ENCODE peak calls at places on chromosomes 7 and 10, in six cellular contexts. One of them, this sample, is unnamed.

GRCh38 chr10:104311184-104311720 is 27.0 kb downstream of the ITPRIP start:
- DNase-seq in prostate gland: no peak
- DNase-seq in breast epithelium: no peak
- DNase-seq in HCT116: no peak
- DNase-seq in upper lobe of left lung: no peak
- DNase-seq in transverse colon: no peak
- DNase-seq in this sample: no peak

GRCh38 chr10:11218395-11218794 is 200.7 kb downstream of the CELF2 start:
- DNase-seq in prostate gland: no peak
- DNase-seq in upper lobe of left lung: no peak
- DNase-seq in transverse colon: no peak
- DNase-seq in HCT116: no peak
- DNase-seq in breast epithelium: no peak
- DNase-seq in this sample: no peak

GRCh38 chr7:130420943-130421578 is 19.8 kb downstream of the CEP41 start:
- DNase-seq in prostate gland: no peak
- DNase-seq in HCT116: no peak
- DNase-seq in breast epithelium: no peak
- DNase-seq in upper lobe of left lung: no peak
- DNase-seq in transverse colon: no peak
- DNase-seq in this sample: no peak

GRCh38 chr7:100441641-100442535 is 5.6 kb upstream of the PPP1R35 start:
- DNase-seq in breast epithelium: peak
- DNase-seq in upper lobe of left lung: no peak
- DNase-seq in HCT116: no peak
- DNase-seq in transverse colon: no peak
- DNase-seq in prostate gland: no peak
- DNase-seq in this sample: no peak

GRCh38 chr10:86267286-86268195 is 99.1 kb downstream of the GRID1 start:
- DNase-seq in prostate gland: no peak
- DNase-seq in transverse colon: no peak
- DNase-seq in breast epithelium: no peak
- DNase-seq in upper lobe of left lung: peak
- DNase-seq in HCT116: no peak
- DNase-seq in this sample: peak

GRCh38 chr10:3747984-3748383 is 37.0 kb downstream of the KLF6 start:
- DNase-seq in HCT116: no peak
- DNase-seq in upper lobe of left lung: no peak
- DNase-seq in prostate gland: peak
- DNase-seq in breast epithelium: no peak
- DNase-seq in transverse colon: no peak
- DNase-seq in this sample: peak

GRCh38 chr10:75350791-75351190 is 50.8 kb downstream of the ZNF503 start:
- DNase-seq in prostate gland: no peak
- DNase-seq in HCT116: peak
- DNase-seq in upper lobe of left lung: no peak
- DNase-seq in breast epithelium: no peak
- DNase-seq in transverse colon: no peak
- DNase-seq in this sample: no peak

GRCh38 chr10:76435154-76435553 is 1003.7 kb downstream of the LRMDA start:
- DNase-seq in prostate gland: no peak
- DNase-seq in breast epithelium: no peak
- DNase-seq in transverse colon: no peak
- DNase-seq in HCT116: no peak
- DNase-seq in upper lobe of left lung: no peak
- DNase-seq in this sample: no peak

GRCh38 chr7:91310829-91311460 is 46.7 kb downstream of the FZD1 start:
- DNase-seq in transverse colon: peak
- DNase-seq in prostate gland: no peak
- DNase-seq in upper lobe of left lung: no peak
- DNase-seq in HCT116: no peak
- DNase-seq in breast epithelium: no peak
- DNase-seq in this sample: no peak

GRCh38 chr10:133453516-133454203 is at the start of gene SCART1:
- DNase-seq in upper lobe of left lung: no peak
- DNase-seq in HCT116: no peak
- DNase-seq in transverse colon: no peak
- DNase-seq in prostate gland: peak
- DNase-seq in breast epithelium: peak
- DNase-seq in this sample: no peak

GRCh38 chr10:70167246-70167645 is 3.1 kb downstream of the SAR1A start:
- DNase-seq in transverse colon: no peak
- DNase-seq in upper lobe of left lung: no peak
- DNase-seq in HCT116: no peak
- DNase-seq in prostate gland: no peak
- DNase-seq in breast epithelium: no peak
- DNase-seq in this sample: no peak

GRCh38 chr7:12130664-12131063 is 80.4 kb upstream of the TMEM106B start:
- DNase-seq in HCT116: no peak
- DNase-seq in prostate gland: no peak
- DNase-seq in breast epithelium: no peak
- DNase-seq in upper lobe of left lung: no peak
- DNase-seq in transverse colon: no peak
- DNase-seq in this sample: no peak

GRCh38 chr10:21727452-21728168 is 193.6 kb downstream of the MLLT10 start:
- DNase-seq in breast epithelium: no peak
- DNase-seq in transverse colon: peak
- DNase-seq in prostate gland: no peak
- DNase-seq in HCT116: no peak
- DNase-seq in upper lobe of left lung: no peak
- DNase-seq in this sample: peak

GRCh38 chr7:74584160-74584954 is 73.2 kb upstream of the GTF2I start:
- DNase-seq in HCT116: no peak
- DNase-seq in prostate gland: no peak
- DNase-seq in transverse colon: no peak
- DNase-seq in breast epithelium: no peak
- DNase-seq in upper lobe of left lung: no peak
- DNase-seq in this sample: no peak

GRCh38 chr10:43793714-43794113 is 145.0 kb upstream of the ZNF32 start:
- DNase-seq in breast epithelium: no peak
- DNase-seq in upper lobe of left lung: no peak
- DNase-seq in prostate gland: no peak
- DNase-seq in HCT116: no peak
- DNase-seq in transverse colon: no peak
- DNase-seq in this sample: no peak

GRCh38 chr7:70460066-70460465 is 671.9 kb upstream of the GALNT17 start:
- DNase-seq in transverse colon: no peak
- DNase-seq in breast epithelium: no peak
- DNase-seq in HCT116: no peak
- DNase-seq in upper lobe of left lung: no peak
- DNase-seq in prostate gland: no peak
- DNase-seq in this sample: no peak

GRCh38 chr7:151558575-151558974 is 38.9 kb upstream of the RHEB start:
- DNase-seq in upper lobe of left lung: no peak
- DNase-seq in HCT116: no peak
- DNase-seq in prostate gland: no peak
- DNase-seq in breast epithelium: no peak
- DNase-seq in transverse colon: no peak
- DNase-seq in this sample: no peak

GRCh38 chr7:11155883-11156282 is 182.2 kb downstream of the PHF14 start:
- DNase-seq in transverse colon: no peak
- DNase-seq in breast epithelium: no peak
- DNase-seq in HCT116: no peak
- DNase-seq in prostate gland: no peak
- DNase-seq in upper lobe of left lung: no peak
- DNase-seq in this sample: no peak

GRCh38 chr7:115009139-115009538 is 87.2 kb downstream of the MDFIC start:
- DNase-seq in breast epithelium: no peak
- DNase-seq in HCT116: no peak
- DNase-seq in transverse colon: no peak
- DNase-seq in prostate gland: no peak
- DNase-seq in upper lobe of left lung: no peak
- DNase-seq in this sample: no peak

GRCh38 chr10:108358912-108359311 is 1194.4 kb upstream of the SORCS1 start:
- DNase-seq in prostate gland: no peak
- DNase-seq in breast epithelium: no peak
- DNase-seq in transverse colon: no peak
- DNase-seq in HCT116: no peak
- DNase-seq in upper lobe of left lung: no peak
- DNase-seq in this sample: no peak

GRCh38 chr10:116798859-116799258 is 50.4 kb upstream of the ENO4 start:
- DNase-seq in transverse colon: no peak
- DNase-seq in upper lobe of left lung: no peak
- DNase-seq in breast epithelium: no peak
- DNase-seq in prostate gland: no peak
- DNase-seq in HCT116: no peak
- DNase-seq in this sample: no peak
- TF ChIP-seq POLR2AphosphoS5 in transverse colon: no peak
- TF ChIP-seq POLR2AphosphoS5 in upper lobe of left lung: no peak
- TF ChIP-seq POLR2AphosphoS5 in breast epithelium: no peak
- TF ChIP-seq POLR2AphosphoS5 in prostate gland: no peak
- TF ChIP-seq POLR2AphosphoS5 in HCT116: no peak
- TF ChIP-seq POLR2AphosphoS5 in this sample: no peak

GRCh38 chr10:124697837-124698559 is 46.2 kb downstream of the FAM53B start:
- DNase-seq in HCT116: no peak
- DNase-seq in transverse colon: no peak
- DNase-seq in prostate gland: no peak
- DNase-seq in breast epithelium: no peak
- DNase-seq in upper lobe of left lung: no peak
- DNase-seq in this sample: no peak
- TF ChIP-seq POLR2AphosphoS5 in HCT116: no peak
- TF ChIP-seq POLR2AphosphoS5 in transverse colon: no peak
- TF ChIP-seq POLR2AphosphoS5 in prostate gland: no peak
- TF ChIP-seq POLR2AphosphoS5 in breast epithelium: no peak
- TF ChIP-seq POLR2AphosphoS5 in upper lobe of left lung: no peak
- TF ChIP-seq POLR2AphosphoS5 in this sample: no peak

DNA sequence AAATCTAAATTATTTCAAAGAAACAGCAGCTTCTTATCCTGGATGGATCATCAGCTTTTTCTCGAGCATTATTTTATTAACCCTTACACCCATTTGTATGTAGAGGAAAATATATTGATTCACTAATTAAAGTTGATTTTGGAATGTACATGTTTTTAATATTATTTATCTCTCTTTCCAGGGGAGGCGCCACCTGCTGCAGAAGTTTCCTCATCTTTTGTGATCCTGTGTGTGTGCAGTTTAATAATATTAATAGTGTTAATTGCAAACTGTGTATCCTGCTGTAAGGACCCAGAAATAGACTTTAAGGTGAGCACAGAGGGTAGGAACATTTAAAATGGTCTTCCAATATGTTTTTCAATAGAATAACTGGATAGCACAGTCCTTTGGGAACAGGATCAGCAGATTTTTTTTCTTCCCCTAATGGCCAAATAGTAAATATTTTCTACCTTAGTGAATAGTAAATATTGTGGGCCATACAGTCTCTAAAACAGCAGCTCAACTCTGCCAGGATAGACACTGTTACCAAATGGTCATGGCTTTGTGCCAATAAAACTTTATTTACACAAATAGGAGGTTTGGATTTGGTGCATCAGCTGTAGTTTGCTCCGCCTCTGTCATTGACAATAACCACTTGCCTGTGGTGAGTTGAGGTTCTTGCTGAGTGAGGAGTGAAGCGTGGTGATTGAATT is 30.6 kb downstream of the LMTK2 start:
- DNase-seq in transverse colon: no peak
- DNase-seq in upper lobe of left lung: no peak
- DNase-seq in HCT116: no peak
- DNase-seq in prostate gland: no peak
- DNase-seq in breast epithelium: no peak
- DNase-seq in this sample: no peak
- TF ChIP-seq POLR2AphosphoS5 in transverse colon: no peak
- TF ChIP-seq POLR2AphosphoS5 in upper lobe of left lung: no peak
- TF ChIP-seq POLR2AphosphoS5 in HCT116: no peak
- TF ChIP-seq POLR2AphosphoS5 in prostate gland: no peak
- TF ChIP-seq POLR2AphosphoS5 in breast epithelium: no peak
- TF ChIP-seq POLR2AphosphoS5 in this sample: no peak

GRCh38 chr10:47339186-47339735 is 8.9 kb upstream of the RBP3 start:
- DNase-seq in upper lobe of left lung: no peak
- DNase-seq in breast epithelium: no peak
- DNase-seq in HCT116: no peak
- DNase-seq in transverse colon: no peak
- DNase-seq in prostate gland: no peak
- DNase-seq in this sample: peak
- TF ChIP-seq POLR2AphosphoS5 in upper lobe of left lung: no peak
- TF ChIP-seq POLR2AphosphoS5 in breast epithelium: no peak
- TF ChIP-seq POLR2AphosphoS5 in HCT116: no peak
- TF ChIP-seq POLR2AphosphoS5 in transverse colon: no peak
- TF ChIP-seq POLR2AphosphoS5 in prostate gland: no peak
- TF ChIP-seq POLR2AphosphoS5 in this sample: no peak

GRCh38 chr10:97333351-97333600 is 1.3 kb downstream of the FRAT2 start:
- DNase-seq in HCT116: no peak
- DNase-seq in breast epithelium: no peak
- DNase-seq in prostate gland: no peak
- DNase-seq in upper lobe of left lung: no peak
- DNase-seq in transverse colon: no peak
- DNase-seq in this sample: no peak

GRCh38 chr10:97335188-97335619 is 675 bp upstream of the FRAT2 start:
- DNase-seq in transverse colon: peak
- DNase-seq in upper lobe of left lung: no peak
- DNase-seq in breast epithelium: no peak
- DNase-seq in prostate gland: no peak
- DNase-seq in HCT116: no peak
- DNase-seq in this sample: no peak

GRCh38 chr10:97332586-97333350 is 1.8 kb downstream of the FRAT2 start:
- DNase-seq in HCT116: no peak
- DNase-seq in prostate gland: peak
- DNase-seq in transverse colon: peak
- DNase-seq in breast epithelium: no peak
- DNase-seq in upper lobe of left lung: peak
- DNase-seq in this sample: peak

GRCh38 chr10:97334370-97335175 is at the start of gene FRAT2:
- DNase-seq in breast epithelium: peak
- DNase-seq in prostate gland: peak
- DNase-seq in transverse colon: peak
- DNase-seq in upper lobe of left lung: peak
- DNase-seq in HCT116: peak
- DNase-seq in this sample: peak

DNA sequence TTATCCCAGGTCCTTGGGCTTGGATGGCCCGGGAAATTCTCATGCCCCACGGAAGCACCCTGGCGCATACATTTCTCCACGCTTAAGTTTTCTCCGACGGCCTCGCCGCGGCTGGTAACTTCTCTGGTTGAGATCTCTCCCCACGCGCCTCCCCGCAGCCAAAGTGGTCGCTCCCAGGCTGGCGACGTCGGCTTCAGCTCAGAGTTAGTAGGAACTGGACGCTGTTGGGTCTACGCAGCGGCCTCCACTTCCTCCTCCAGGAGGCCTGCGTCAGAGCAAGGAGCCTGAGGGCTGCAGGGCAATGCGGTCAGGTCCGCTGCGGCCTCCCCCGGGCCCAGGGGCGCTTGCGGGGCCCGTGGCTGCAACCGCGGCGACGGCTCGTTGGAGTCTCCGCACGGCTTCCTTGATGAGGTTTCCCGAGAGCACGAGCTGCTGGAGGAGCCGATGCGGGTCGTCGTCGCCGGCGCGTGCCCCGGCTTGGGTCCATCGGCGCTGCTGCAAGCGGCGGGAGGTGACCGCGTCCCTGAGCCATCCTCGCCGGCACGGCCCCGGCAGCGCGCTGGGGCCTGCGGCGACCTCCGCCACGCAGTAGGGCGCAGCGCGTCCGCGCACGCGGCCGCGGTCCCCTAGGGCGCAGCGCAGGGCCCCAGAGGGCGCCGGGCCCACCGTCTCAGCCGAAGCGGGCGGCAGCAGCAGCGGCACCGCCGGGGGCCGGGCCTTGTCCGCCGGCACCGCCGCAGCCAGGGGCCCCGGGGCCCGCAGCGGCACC is 744 bp downstream of the FRAT2 start:
- DNase-seq in breast epithelium: no peak
- DNase-seq in upper lobe of left lung: peak
- DNase-seq in HCT116: no peak
- DNase-seq in prostate gland: no peak
- DNase-seq in transverse colon: peak
- DNase-seq in this sample: peak
- TF ChIP-seq POLR2AphosphoS5 in breast epithelium: no peak
- TF ChIP-seq POLR2AphosphoS5 in upper lobe of left lung: peak
- TF ChIP-seq POLR2AphosphoS5 in HCT116: no peak
- TF ChIP-seq POLR2AphosphoS5 in prostate gland: no peak
- TF ChIP-seq POLR2AphosphoS5 in transverse colon: peak
- TF ChIP-seq POLR2AphosphoS5 in this sample: no peak

GRCh38 chr7:518630-519428 is 817 bp downstream of the PDGFA start:
- DNase-seq in transverse colon: peak
- DNase-seq in upper lobe of left lung: peak
- DNase-seq in breast epithelium: peak
- DNase-seq in prostate gland: peak
- DNase-seq in HCT116: no peak
- DNase-seq in this sample: peak
- TF ChIP-seq POLR2AphosphoS5 in transverse colon: peak
- TF ChIP-seq POLR2AphosphoS5 in upper lobe of left lung: no peak
- TF ChIP-seq POLR2AphosphoS5 in breast epithelium: peak
- TF ChIP-seq POLR2AphosphoS5 in prostate gland: peak
- TF ChIP-seq POLR2AphosphoS5 in HCT116: peak
- TF ChIP-seq POLR2AphosphoS5 in this sample: peak

This sample was measured in stomach.